ENCODE peak calls at places on chromosomes 12 and 14, in eight cellular contexts. P is stimulated activated CD4-positive, alpha-beta T cell treated with anti-CD3 and anti-CD28 coated beads, Interleukin-12 subunit alpha, Interleukin-12 subunit beta, amount 100 ng/mL, for 4 hours; Y is tibial artery; R is EL; C is amygdala; L is lower lobe of right lung; X is CD4-positive, alpha-beta memory T cell; A is stimulated activated CD8-positive, alpha-beta memory T cell treated with anti-CD3 and anti-CD28 coated beads, Interleukin-7, amount 100 ng/mL, for 1 hour. V is an unnamed sample.

GRCh38 chr12:56518570-56518969 is 3.0 kb upstream of the RBMS2 start:
- DNase-seq in P (no peak), Y (no peak), R (peak), C (no peak), L (no peak), X (no peak), A (no peak), V (no peak)

GRCh38 chr12:108332791-108333382 is 6.2 kb downstream of the CMKLR1 start:
- DNase-seq in P (no peak), Y (peak), R (peak), C (no peak), L (peak), X (no peak), A (no peak), V (no peak)

GRCh38 chr12:82650627-82651337 is 35.9 kb upstream of the TMTC2 start:
- DNase-seq in P (no peak), Y (no peak), R (peak), C (no peak), L (no peak), X (peak), A (no peak), V (no peak)

GRCh38 chr12:42684171-42685071 is 94.9 kb upstream of the PRICKLE1 start:
- DNase-seq in P (no peak), Y (no peak), R (no peak), C (no peak), L (no peak), X (no peak), A (no peak), V (no peak)

GRCh38 chr14:104171029-104171697 is 32.8 kb downstream of the KIF26A start:
- DNase-seq in P (no peak), Y (no peak), R (no peak), C (no peak), L (peak), X (no peak), A (no peak), V (no peak)

GRCh38 chr14:52315355-52315718 is 1.2 kb downstream of the PTGER2 start:
- DNase-seq in P (no peak), Y (no peak), R (no peak), C (no peak), L (peak), X (peak), A (no peak), V (no peak)

GRCh38 chr12:91367234-91367849 is 184.7 kb upstream of the DCN start:
- DNase-seq in P (no peak), Y (no peak), R (peak), C (no peak), L (no peak), X (no peak), A (no peak), V (no peak)

GRCh38 chr12:47189753-47190152 is 110.0 kb upstream of the AMIGO2 start:
- DNase-seq in P (no peak), Y (no peak), R (no peak), C (no peak), L (no peak), X (no peak), A (no peak), V (no peak)

GRCh38 chr12:15274561-15274967 is 47.7 kb upstream of the PTPRO start:
- DNase-seq in P (no peak), Y (no peak), R (no peak), C (no peak), L (no peak), X (no peak), A (no peak), V (no peak)

GRCh38 chr12:121578230-121579189 is 2.3 kb downstream of the KDM2B start:
- DNase-seq in P (no peak), Y (no peak), R (peak), C (no peak), L (peak), X (peak), A (no peak), V (no peak)

GRCh38 chr14:51283402-51283825 is 43.4 kb downstream of the TMX1 start:
- DNase-seq in P (no peak), Y (no peak), R (peak), C (no peak), L (no peak), X (peak), A (no peak), V (no peak)

GRCh38 chr12:117485984-117486839 is 124.8 kb upstream of the NOS1 start:
- DNase-seq in P (no peak), Y (no peak), R (no peak), C (no peak), L (no peak), X (no peak), A (no peak), V (no peak)

GRCh38 chr14:33556382-33557121 is 394.3 kb downstream of the EGLN3 start:
- DNase-seq in P (no peak), Y (no peak), R (peak), C (no peak), L (no peak), X (no peak), A (no peak), V (no peak)

GRCh38 chr14:58401587-58401986 is 5.9 kb downstream of the TOMM20L start:
- DNase-seq in P (no peak), Y (no peak), R (no peak), C (no peak), L (no peak), X (no peak), A (no peak), V (no peak)

GRCh38 chr14:70955543-70956480 is 48.6 kb downstream of the PCNX1 start:
- DNase-seq in P (no peak), Y (no peak), R (peak), C (no peak), L (no peak), X (peak), A (peak), V (no peak)

GRCh38 chr14:78519863-78520262 is 349.7 kb downstream of the NRXN3 start:
- DNase-seq in P (no peak), Y (no peak), R (peak), C (no peak), L (no peak), X (no peak), A (no peak), V (peak)

GRCh38 chr12:32312049-32312670 is 87.2 kb upstream of the FGD4 start:
- DNase-seq in P (no peak), Y (no peak), R (peak), C (no peak), L (no peak), X (peak), A (no peak), V (no peak)

GRCh38 chr12:76455582-76456345 is 103.8 kb downstream of the OSBPL8 start:
- DNase-seq in P (no peak), Y (no peak), R (peak), C (no peak), L (no peak), X (peak), A (no peak), V (no peak)

GRCh38 chr12:45205165-45205825 is 10.6 kb upstream of the ANO6 start:
- DNase-seq in P (no peak), Y (no peak), R (no peak), C (no peak), L (no peak), X (no peak), A (no peak), V (no peak)

GRCh38 chr12:67562513-67563287 is 85.8 kb upstream of the DYRK2 start:
- DNase-seq in P (no peak), Y (no peak), R (no peak), C (no peak), L (no peak), X (no peak), A (no peak), V (no peak)

GRCh38 chr14:89702151-89702936 is 252.2 kb downstream of the EFCAB11 start:
- DNase-seq in P (no peak), Y (peak), R (peak), C (no peak), L (no peak), X (no peak), A (no peak), V (no peak)

GRCh38 chr12:65962921-65963883 is 138.9 kb downstream of the HMGA2 start:
- DNase-seq in P (peak), Y (peak), R (no peak), C (no peak), L (no peak), X (no peak), A (no peak), V (no peak)

GRCh38 chr14:51094282-51094821 is 553 bp downstream of the TRIM9 start:
- DNase-seq in P (peak), Y (no peak), R (peak), C (no peak), L (peak), X (no peak), A (no peak), V (peak)

GRCh38 chr12:121770802-121771625 is 22.5 kb downstream of the RHOF start:
- DNase-seq in P (no peak), Y (no peak), R (no peak), C (no peak), L (no peak), X (no peak), A (no peak), V (no peak)

GRCh38 chr14:100146548-100147091 is 12.8 kb downstream of the DEGS2 start:
- DNase-seq in P (no peak), Y (no peak), R (no peak), C (no peak), L (no peak), X (peak), A (no peak), V (peak)

GRCh38 chr14:84988391-84988790 is 541.6 kb upstream of the FLRT2 start:
- DNase-seq in P (no peak), Y (no peak), R (no peak), C (no peak), L (no peak), X (no peak), A (no peak), V (no peak)

GRCh38 chr12:109734219-109735000 is 20.8 kb downstream of the FAM222A start:
- DNase-seq in P (no peak), Y (peak), R (no peak), C (no peak), L (peak), X (no peak), A (no peak), V (peak)

GRCh38 chr14:52325126-52325525 is 11.0 kb downstream of the PTGER2 start:
- DNase-seq in P (no peak), Y (no peak), R (no peak), C (no peak), L (no peak), X (no peak), A (no peak), V (no peak)

GRCh38 chr12:96471368-96472040 is 17.9 kb upstream of the CFAP54 start:
- DNase-seq in P (no peak), Y (no peak), R (peak), C (no peak), L (no peak), X (no peak), A (no peak), V (no peak)

GRCh38 chr12:41981758-41982157 is 162.9 kb downstream of the GXYLT1 start:
- DNase-seq in P (no peak), Y (no peak), R (peak), C (no peak), L (no peak), X (no peak), A (no peak), V (no peak)